ENCODE peak calls at places on chromosomes 16 and 17, in four cellular contexts. T is brain microvascular endothelial cell, D is A172, H is KBM-7. G is an unnamed sample.

GRCh38 chr17:51585514-51586104 is 325.3 kb downstream of the UTP18 start:
- DNase-seq in T (no peak), D (peak), H (peak), G (no peak)

GRCh38 chr17:35372846-35373531 is 432 bp downstream of the SLFN11 start:
- DNase-seq in T (no peak), D (peak), H (peak), G (no peak)

GRCh38 chr16:53372942-53373871 is 61.1 kb upstream of the RBL2 start:
- DNase-seq in T (no peak), D (no peak), H (no peak), G (no peak)

GRCh38 chr16:57781741-57782606 is 20.3 kb downstream of the KIFC3 start:
- DNase-seq in T (peak), D (peak), H (no peak), G (peak)

GRCh38 chr16:76278976-76279375 is 1.8 kb downstream of the CNTNAP4 start:
- DNase-seq in T (no peak), D (no peak), H (peak), G (no peak)

GRCh38 chr17:38434178-38434665 is 6.0 kb downstream of the ARHGAP23 start:
- DNase-seq in T (no peak), D (no peak), H (no peak), G (no peak)

GRCh38 chr17:76417499-76418143 is 33.2 kb downstream of the SPHK1 start:
- DNase-seq in T (no peak), D (peak), H (no peak), G (no peak)

GRCh38 chr17:71757156-71757555 is 363.7 kb upstream of the SOX9 start:
- DNase-seq in T (no peak), D (no peak), H (no peak), G (no peak)

GRCh38 chr17:74815671-74816370 is 39.7 kb upstream of the NAT9 start:
- DNase-seq in T (no peak), D (no peak), H (peak), G (no peak)

GRCh38 chr17:83050651-83051422 is 28.6 kb upstream of the METRNL start:
- DNase-seq in T (no peak), D (no peak), H (no peak), G (no peak)

GRCh38 chr17:75679706-75680201 is 12.6 kb downstream of the SAP30BP start:
- DNase-seq in T (no peak), D (peak), H (no peak), G (no peak)

GRCh38 chr16:83771306-83771942 is 36.4 kb upstream of the HSBP1 start:
- DNase-seq in T (no peak), D (no peak), H (no peak), G (no peak)

GRCh38 chr16:54447606-54448440 is 161.2 kb upstream of the IRX3 start:
- DNase-seq in T (peak), D (peak), H (peak), G (peak)

GRCh38 chr17:3690094-3690715 is 5.8 kb downstream of the P2RX5 start:
- DNase-seq in T (no peak), D (no peak), H (no peak), G (no peak)